ENCODE peak calls at places on chromosomes 6 and 20, in four cellular contexts. One of them, this sample, is unnamed.

GRCh38 chr6:44925100-44925739 is 402.9 kb upstream of the RUNX2 start:
- DNase-seq in anterior cingulate cortex: no peak
- DNase-seq in AG10803: peak
- DNase-seq in stimulated activated CD4-positive, alpha-beta T cell treated with anti-CD3 and anti-CD28 coated beads, Interleukin-1b, Interleukin-23, amount 100 ng/mL, for 1 hour: no peak
- DNase-seq in this sample: no peak

GRCh38 chr6:138410972-138411667 is 7.1 kb downstream of the HEBP2 start:
- DNase-seq in anterior cingulate cortex: no peak
- DNase-seq in AG10803: no peak
- DNase-seq in stimulated activated CD4-positive, alpha-beta T cell treated with anti-CD3 and anti-CD28 coated beads, Interleukin-1b, Interleukin-23, amount 100 ng/mL, for 1 hour: no peak
- DNase-seq in this sample: no peak

GRCh38 chr6:74248966-74249365 is 553.0 kb downstream of the CD109 start:
- DNase-seq in anterior cingulate cortex: no peak
- DNase-seq in AG10803: no peak
- DNase-seq in stimulated activated CD4-positive, alpha-beta T cell treated with anti-CD3 and anti-CD28 coated beads, Interleukin-1b, Interleukin-23, amount 100 ng/mL, for 1 hour: no peak
- DNase-seq in this sample: no peak

GRCh38 chr6:97040355-97040860 is 115.9 kb downstream of the KLHL32 start:
- DNase-seq in anterior cingulate cortex: no peak
- DNase-seq in AG10803: no peak
- DNase-seq in stimulated activated CD4-positive, alpha-beta T cell treated with anti-CD3 and anti-CD28 coated beads, Interleukin-1b, Interleukin-23, amount 100 ng/mL, for 1 hour: no peak
- DNase-seq in this sample: no peak

GRCh38 chr20:14664101-14664500 is 326.7 kb upstream of the FLRT3 start:
- DNase-seq in anterior cingulate cortex: peak
- DNase-seq in AG10803: no peak
- DNase-seq in stimulated activated CD4-positive, alpha-beta T cell treated with anti-CD3 and anti-CD28 coated beads, Interleukin-1b, Interleukin-23, amount 100 ng/mL, for 1 hour: no peak
- DNase-seq in this sample: no peak

GRCh38 chr6:39309942-39310531 is 4.2 kb downstream of the KCNK17 start:
- DNase-seq in anterior cingulate cortex: peak
- DNase-seq in AG10803: peak
- DNase-seq in stimulated activated CD4-positive, alpha-beta T cell treated with anti-CD3 and anti-CD28 coated beads, Interleukin-1b, Interleukin-23, amount 100 ng/mL, for 1 hour: peak
- DNase-seq in this sample: peak

GRCh38 chr6:32175322-32175710 is 568 bp downstream of the AGPAT1 start:
- DNase-seq in anterior cingulate cortex: no peak
- DNase-seq in AG10803: no peak
- DNase-seq in stimulated activated CD4-positive, alpha-beta T cell treated with anti-CD3 and anti-CD28 coated beads, Interleukin-1b, Interleukin-23, amount 100 ng/mL, for 1 hour: no peak
- DNase-seq in this sample: no peak

GRCh38 chr6:87482382-87482781 is 9.6 kb downstream of the SLC35A1 start:
- DNase-seq in anterior cingulate cortex: no peak
- DNase-seq in AG10803: no peak
- DNase-seq in stimulated activated CD4-positive, alpha-beta T cell treated with anti-CD3 and anti-CD28 coated beads, Interleukin-1b, Interleukin-23, amount 100 ng/mL, for 1 hour: no peak
- DNase-seq in this sample: no peak

GRCh38 chr6:56688521-56688920 is 45.8 kb upstream of the DST start:
- DNase-seq in anterior cingulate cortex: no peak
- DNase-seq in AG10803: no peak
- DNase-seq in stimulated activated CD4-positive, alpha-beta T cell treated with anti-CD3 and anti-CD28 coated beads, Interleukin-1b, Interleukin-23, amount 100 ng/mL, for 1 hour: no peak
- DNase-seq in this sample: no peak

GRCh38 chr6:18062733-18063132 is 59.7 kb downstream of the NHLRC1 start:
- DNase-seq in anterior cingulate cortex: no peak
- DNase-seq in AG10803: no peak
- DNase-seq in stimulated activated CD4-positive, alpha-beta T cell treated with anti-CD3 and anti-CD28 coated beads, Interleukin-1b, Interleukin-23, amount 100 ng/mL, for 1 hour: no peak
- DNase-seq in this sample: no peak

GRCh38 chr6:317068-317451 is 24.8 kb downstream of the DUSP22 start:
- DNase-seq in anterior cingulate cortex: no peak
- DNase-seq in AG10803: no peak
- DNase-seq in stimulated activated CD4-positive, alpha-beta T cell treated with anti-CD3 and anti-CD28 coated beads, Interleukin-1b, Interleukin-23, amount 100 ng/mL, for 1 hour: no peak
- DNase-seq in this sample: no peak

GRCh38 chr20:10639762-10640556 is 33.8 kb downstream of the JAG1 start:
- DNase-seq in anterior cingulate cortex: peak
- DNase-seq in AG10803: no peak
- DNase-seq in stimulated activated CD4-positive, alpha-beta T cell treated with anti-CD3 and anti-CD28 coated beads, Interleukin-1b, Interleukin-23, amount 100 ng/mL, for 1 hour: no peak
- DNase-seq in this sample: no peak

GRCh38 chr20:14764511-14765369 is 427.3 kb upstream of the FLRT3 start:
- DNase-seq in anterior cingulate cortex: no peak
- DNase-seq in AG10803: no peak
- DNase-seq in stimulated activated CD4-positive, alpha-beta T cell treated with anti-CD3 and anti-CD28 coated beads, Interleukin-1b, Interleukin-23, amount 100 ng/mL, for 1 hour: no peak
- DNase-seq in this sample: no peak

This sample was measured in activated T-helper 2 cell treated with anti-CD3 and anti-CD28 coated beads, Interferon-gamma antibody, Interleukin-2, Interleukin-4, amounts not matched to agents 10 μg/mL and 5 μg/mL and 100 μg/mL, durations not matched to agents 14 hours and 24 hours and 36 hours.